ENCODE peak calls at places on chromosomes 7 and 10, in six cellular contexts. E is HL-60, C is transverse colon, R is HCT116, L is endothelial cell of umbilical vein, H is Panc1. I is an unnamed sample.
A peak's percentile ranks its signal among the peaks of the same experiment; 100 is the strongest.

GRCh38 chr7:40301486-40302065 is 166.8 kb downstream of the SUGCT start:
- DNase-seq in E (no peak), C (no peak), R (no peak), L (no peak), H (no peak), I (no peak)

GRCh38 chr10:17209931-17210330 is 8.5 kb upstream of the TRDMT1 start:
- DNase-seq in E (no peak), C (no peak), R (no peak), L (no peak), H (no peak), I (no peak)

GRCh38 chr10:131822694-131823245 is 78.0 kb upstream of the PPP2R2D start:
- DNase-seq in E (no peak), C (no peak), R (no peak), L (no peak), H (no peak), I (no peak)

GRCh38 chr7:43584200-43584586 is 1.3 kb downstream of the STK17A start:
- DNase-seq in E (peak; percentile 88), C (peak; percentile 19), R (no peak), L (peak; percentile 49), H (peak; percentile 43), I (no peak)

GRCh38 chr7:8831386-8831785 is 398.0 kb downstream of the NXPH1 start:
- DNase-seq in E (no peak), C (no peak), R (no peak), L (no peak), H (no peak), I (no peak)

GRCh38 chr10:72323108-72323932 is 31.4 kb downstream of the DNAJB12 start:
- DNase-seq in E (no peak), C (no peak), R (no peak), L (no peak), H (no peak), I (no peak)

GRCh38 chr10:105953056-105953455 is 1211.5 kb downstream of the SORCS1 start:
- DNase-seq in E (no peak), C (no peak), R (no peak), L (no peak), H (no peak), I (no peak)

GRCh38 chr10:31749981-31750850 is 178.4 kb downstream of the ARHGAP12 start:
- DNase-seq in E (no peak), C (peak; percentile 32), R (no peak), L (peak; percentile 70), H (no peak), I (no peak)

GRCh38 chr7:30797294-30798040 is 26.2 kb downstream of the MINDY4 start:
- DNase-seq in E (no peak), C (no peak), R (no peak), L (peak; percentile 29), H (no peak), I (no peak)

GRCh38 chr10:34757933-34758332 is 57.2 kb downstream of the PARD3 start:
- DNase-seq in E (no peak), C (no peak), R (no peak), L (no peak), H (no peak), I (no peak)

GRCh38 chr10:110708776-110709443 is 64.8 kb downstream of the RBM20 start:
- DNase-seq in E (no peak), C (no peak), R (no peak), L (no peak), H (no peak), I (no peak)

GRCh38 chr10:58089739-58090138 is 178.0 kb downstream of the IPMK start:
- DNase-seq in E (no peak), C (no peak), R (no peak), L (no peak), H (no peak), I (no peak)
- H3K27ac ChIP-seq in E (no peak overlapping the region), C (no peak overlapping the region), R (no peak overlapping the region), L (no peak overlapping the region), H (no peak overlapping the region), I (no peak overlapping the region)

DNA sequence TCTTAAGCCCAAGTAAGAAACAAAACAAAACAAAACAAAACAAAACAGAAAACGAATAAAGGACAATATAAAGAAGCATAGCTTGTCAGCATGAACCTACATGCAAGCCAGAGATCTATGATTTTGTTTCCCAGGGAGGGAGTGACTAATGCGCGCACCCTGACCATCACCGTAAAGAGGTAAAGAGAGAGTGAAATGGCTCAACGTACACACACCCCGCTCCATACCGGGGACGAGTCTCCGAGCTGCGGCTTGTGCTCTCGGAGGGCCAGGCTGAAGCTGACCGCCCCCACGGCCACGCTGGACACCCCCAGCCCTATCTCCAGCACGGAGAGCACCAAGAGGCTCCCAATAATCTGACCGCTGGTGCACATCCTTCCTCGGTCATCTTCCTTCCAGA is 1.1 kb downstream of the TMEM196 start:
- DNase-seq in E (no peak), C (no peak), R (no peak), L (no peak), H (no peak), I (no peak)
- H3K4me3 ChIP-seq in E (no peak overlapping the region), C (no peak overlapping the region), R (no peak overlapping the region), L (no peak overlapping the region), H (peak overlapping the region; percentile 43), I (no peak overlapping the region)

GRCh38 chr7:72336887-72337821 is 75.0 kb downstream of the CALN1 start:
- DNase-seq in E (no peak), C (no peak), R (no peak), L (no peak), H (no peak), I (no peak)
- TF ChIP-seq POLR2AphosphoS5 in E (no peak), C (no peak), R (no peak), L (no peak), H (no peak), I (no peak)

DNA sequence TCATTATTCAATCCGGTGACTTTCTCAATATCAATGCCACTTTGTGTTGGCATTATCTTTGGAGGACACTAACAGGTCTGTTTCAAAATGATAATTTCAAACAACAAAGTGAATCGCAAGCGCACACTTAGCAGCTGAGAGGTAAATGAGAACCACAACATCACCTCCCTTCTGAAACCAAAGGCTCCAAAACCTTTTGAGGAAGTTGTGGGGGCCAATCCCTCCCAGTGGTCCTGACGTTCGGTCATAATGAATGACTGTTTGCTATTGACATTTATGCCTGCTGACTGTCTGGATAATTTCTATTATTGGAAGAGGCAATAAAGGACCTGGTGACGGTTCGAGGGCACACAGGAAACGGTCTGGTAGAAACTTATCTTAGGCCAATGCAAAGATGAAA is 1.8 kb downstream of the ADARB2 start:
- DNase-seq in E (no peak), C (no peak), R (no peak), L (no peak), H (no peak), I (no peak)
- H3K27ac ChIP-seq in E (no peak overlapping the region), C (no peak overlapping the region), R (no peak overlapping the region), L (no peak overlapping the region), H (no peak overlapping the region), I (no peak overlapping the region)

GRCh38 chr7:120858299-120858636 is 324 bp upstream of the TSPAN12 start:
- DNase-seq in E (no peak), C (no peak), R (no peak), L (no peak), H (no peak), I (no peak)

GRCh38 chr7:120860151-120860550 is 2.2 kb upstream of the TSPAN12 start:
- DNase-seq in E (no peak), C (no peak), R (no peak), L (no peak), H (no peak), I (no peak)

GRCh38 chr7:120856621-120857352 is 1.2 kb downstream of the TSPAN12 start:
- DNase-seq in E (no peak), C (peak; percentile 38), R (peak; percentile 29), L (peak; percentile 51), H (no peak), I (no peak)

GRCh38 chr7:120856198-120856597 is 1.7 kb downstream of the TSPAN12 start:
- DNase-seq in E (no peak), C (no peak), R (no peak), L (no peak), H (no peak), I (no peak)

GRCh38 chr7:120857558-120858298 is at the start of gene TSPAN12:
- DNase-seq in E (peak; percentile 30), C (peak; percentile 79), R (peak; percentile 73), L (peak; percentile 93), H (no peak), I (no peak)
- H3K4me3 ChIP-seq in E (peak within 1 kb of the TSS; percentile 49), C (peak within 1 kb of the TSS; percentile 81), R (peak within 1 kb of the TSS; percentile 53), L (peak within 1 kb of the TSS; percentile 98), H (peak within 1 kb of the TSS; percentile 64), I (peak within 1 kb of the TSS; percentile 80)